ENCODE peak calls at places on chromosomes 7 and 10, in five cellular contexts. One of them, this sample, is unnamed.

GRCh38 chr10:43205681-43206390 is 61.0 kb downstream of the RASGEF1A start:
- DNase-seq in AG09319: no peak
- DNase-seq in cardiac muscle cell: no peak
- DNase-seq in neural crest cell: no peak
- DNase-seq in astrocyte of the cerebellum: no peak
- DNase-seq in this sample: peak; percentile 4

GRCh38 chr7:113873554-113874151 is 45.2 kb downstream of the PPP1R3A start:
- DNase-seq in AG09319: no peak
- DNase-seq in cardiac muscle cell: no peak
- DNase-seq in neural crest cell: no peak
- DNase-seq in astrocyte of the cerebellum: no peak
- DNase-seq in this sample: no peak

GRCh38 chr7:27172388-27172774 is 1.7 kb downstream of the HOXA10 start:
- DNase-seq in AG09319: no peak
- DNase-seq in cardiac muscle cell: no peak
- DNase-seq in neural crest cell: no peak
- DNase-seq in astrocyte of the cerebellum: no peak
- DNase-seq in this sample: no peak

GRCh38 chr7:65980478-65981250 is 1.3 kb downstream of the GUSB start:
- DNase-seq in AG09319: no peak
- DNase-seq in cardiac muscle cell: peak; percentile 11
- DNase-seq in neural crest cell: no peak
- DNase-seq in astrocyte of the cerebellum: no peak
- DNase-seq in this sample: no peak

GRCh38 chr10:123331438-123331837 is 177.2 kb downstream of the BUB3 start:
- DNase-seq in AG09319: no peak
- DNase-seq in cardiac muscle cell: peak; percentile 15
- DNase-seq in neural crest cell: no peak
- DNase-seq in astrocyte of the cerebellum: no peak
- DNase-seq in this sample: no peak

GRCh38 chr7:6128205-6128604 is 97.0 kb downstream of the ANKRD61 start:
- DNase-seq in AG09319: no peak
- DNase-seq in cardiac muscle cell: no peak
- DNase-seq in neural crest cell: no peak
- DNase-seq in astrocyte of the cerebellum: no peak
- DNase-seq in this sample: no peak

GRCh38 chr7:100483101-100483727 is 513 bp upstream of the NYAP1 start:
- DNase-seq in AG09319: no peak
- DNase-seq in cardiac muscle cell: peak; percentile 65
- DNase-seq in neural crest cell: peak; percentile 87
- DNase-seq in astrocyte of the cerebellum: no peak
- DNase-seq in this sample: peak; percentile 80

GRCh38 chr7:15007507-15007906 is 105.0 kb upstream of the DGKB start:
- DNase-seq in AG09319: no peak
- DNase-seq in cardiac muscle cell: peak; percentile 13
- DNase-seq in neural crest cell: no peak
- DNase-seq in astrocyte of the cerebellum: no peak
- DNase-seq in this sample: peak; percentile 18

GRCh38 chr7:47940482-47941001 is 7.7 kb downstream of the PKD1L1 start:
- DNase-seq in AG09319: no peak
- DNase-seq in cardiac muscle cell: peak; percentile 63
- DNase-seq in neural crest cell: no peak
- DNase-seq in astrocyte of the cerebellum: no peak
- DNase-seq in this sample: no peak

GRCh38 chr10:25226775-25227682 is 52.2 kb downstream of the GPR158 start:
- DNase-seq in AG09319: peak; percentile 0
- DNase-seq in cardiac muscle cell: peak; percentile 84
- DNase-seq in neural crest cell: peak; percentile 26
- DNase-seq in astrocyte of the cerebellum: peak; percentile 51
- DNase-seq in this sample: peak; percentile 52

GRCh38 chr10:119602241-119603095 is 5.7 kb upstream of the TIAL1 start:
- DNase-seq in AG09319: no peak
- DNase-seq in cardiac muscle cell: peak; percentile 47
- DNase-seq in neural crest cell: no peak
- DNase-seq in astrocyte of the cerebellum: no peak
- DNase-seq in this sample: peak; percentile 65

GRCh38 chr7:151104411-151105235 is 18.3 kb downstream of the AGAP3 start:
- DNase-seq in AG09319: no peak
- DNase-seq in cardiac muscle cell: peak; percentile 77
- DNase-seq in neural crest cell: no peak
- DNase-seq in astrocyte of the cerebellum: peak; percentile 91
- DNase-seq in this sample: no peak

GRCh38 chr7:127652333-127653248 is 597 bp downstream of the SND1 start:
- DNase-seq in AG09319: no peak
- DNase-seq in cardiac muscle cell: peak; percentile 42
- DNase-seq in neural crest cell: no peak
- DNase-seq in astrocyte of the cerebellum: no peak
- DNase-seq in this sample: no peak

GRCh38 chr7:99623702-99624447 is 7.1 kb downstream of the ZSCAN25 start:
- DNase-seq in AG09319: no peak
- DNase-seq in cardiac muscle cell: no peak
- DNase-seq in neural crest cell: no peak
- DNase-seq in astrocyte of the cerebellum: no peak
- DNase-seq in this sample: no peak

GRCh38 chr10:114925675-114926204 is 12.3 kb upstream of the TRUB1 start:
- DNase-seq in AG09319: no peak
- DNase-seq in cardiac muscle cell: peak; percentile 52
- DNase-seq in neural crest cell: no peak
- DNase-seq in astrocyte of the cerebellum: peak; percentile 32
- DNase-seq in this sample: no peak

GRCh38 chr10:120539076-120539475 is 82.0 kb downstream of the PLPP4 start:
- DNase-seq in AG09319: no peak
- DNase-seq in cardiac muscle cell: no peak
- DNase-seq in neural crest cell: peak; percentile 30
- DNase-seq in astrocyte of the cerebellum: no peak
- DNase-seq in this sample: no peak

GRCh38 chr10:108336836-108337235 is 1172.3 kb upstream of the SORCS1 start:
- DNase-seq in AG09319: no peak
- DNase-seq in cardiac muscle cell: no peak
- DNase-seq in neural crest cell: no peak
- DNase-seq in astrocyte of the cerebellum: no peak
- DNase-seq in this sample: no peak

GRCh38 chr7:27170936-27171635 is 3.0 kb downstream of the HOXA10 start:
- DNase-seq in AG09319: no peak
- DNase-seq in cardiac muscle cell: no peak
- DNase-seq in neural crest cell: no peak
- DNase-seq in astrocyte of the cerebellum: no peak
- DNase-seq in this sample: no peak

GRCh38 chr10:52772623-52773022 is at the start of gene MBL2:
- DNase-seq in AG09319: no peak
- DNase-seq in cardiac muscle cell: no peak
- DNase-seq in neural crest cell: no peak
- DNase-seq in astrocyte of the cerebellum: no peak
- DNase-seq in this sample: no peak

GRCh38 chr10:13087986-13088618 is 11.9 kb upstream of the OPTN start:
- DNase-seq in AG09319: peak; percentile 23
- DNase-seq in cardiac muscle cell: peak; percentile 65
- DNase-seq in neural crest cell: no peak
- DNase-seq in astrocyte of the cerebellum: no peak
- DNase-seq in this sample: no peak

DNA sequence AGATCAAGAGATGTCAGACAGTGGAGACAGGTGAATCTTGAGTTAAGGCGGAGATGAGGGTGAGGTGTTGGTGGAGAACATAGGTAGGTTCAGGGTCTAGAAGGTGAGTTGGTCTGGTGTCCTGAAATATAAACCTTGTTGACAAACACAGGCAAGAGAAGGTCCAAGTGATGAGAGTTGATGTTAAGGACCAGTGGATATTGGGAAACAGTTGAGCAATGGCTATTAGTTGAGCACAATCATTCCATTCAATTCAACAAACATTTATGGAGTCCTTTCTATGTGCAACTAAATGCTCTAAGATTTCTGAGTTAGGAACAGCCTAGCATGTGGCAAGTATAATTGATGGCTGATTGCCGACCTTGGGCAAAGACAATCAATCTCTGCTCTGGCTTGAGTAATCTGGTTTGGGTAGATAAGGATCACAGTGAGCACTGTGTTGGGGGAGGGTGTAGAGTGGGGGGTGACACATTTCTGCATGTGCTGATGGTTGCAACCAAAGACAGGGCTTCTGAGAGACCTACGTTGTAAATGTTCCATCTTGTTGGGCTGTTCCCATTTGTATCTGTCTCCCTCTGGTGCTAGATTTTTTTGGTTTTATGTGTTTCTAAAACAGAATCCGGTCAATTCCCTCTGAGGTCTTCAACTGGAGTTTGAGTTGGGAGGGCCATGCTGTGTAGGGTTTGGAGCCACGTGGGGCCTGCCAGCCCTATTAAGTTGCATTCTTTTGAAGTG is 201.1 kb downstream of the BAMBI start:
- DNase-seq in AG09319: no peak
- DNase-seq in cardiac muscle cell: no peak
- DNase-seq in neural crest cell: no peak
- DNase-seq in astrocyte of the cerebellum: no peak
- DNase-seq in this sample: no peak
- TF ChIP-seq CTCF in AG09319: no peak
- TF ChIP-seq CTCF in cardiac muscle cell: no peak
- TF ChIP-seq CTCF in neural crest cell: no peak
- TF ChIP-seq CTCF in astrocyte of the cerebellum: no peak
- TF ChIP-seq CTCF in this sample: no peak

DNA sequence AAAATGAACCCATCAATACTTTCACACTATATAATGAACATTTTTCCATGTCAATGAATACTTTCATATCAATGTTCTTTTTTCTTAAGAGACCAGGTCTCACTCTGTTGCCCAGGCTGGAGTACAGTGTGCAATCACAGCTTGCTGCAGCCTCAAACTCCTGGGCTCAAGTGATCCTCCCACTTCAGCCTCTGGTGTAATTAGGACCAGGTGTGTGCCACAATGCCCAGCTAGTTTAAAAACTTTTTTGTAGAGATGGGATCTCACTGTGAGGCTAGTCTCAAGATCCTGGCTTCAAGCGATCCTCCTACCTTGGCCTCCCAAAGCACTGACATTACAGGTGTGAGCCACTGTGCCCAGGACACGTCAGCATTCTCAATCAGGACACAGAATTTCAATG is 85.2 kb downstream of the SH3PXD2A start:
- DNase-seq in AG09319: no peak
- DNase-seq in cardiac muscle cell: no peak
- DNase-seq in neural crest cell: no peak
- DNase-seq in astrocyte of the cerebellum: no peak
- DNase-seq in this sample: no peak
- TF ChIP-seq CTCF in AG09319: no peak
- TF ChIP-seq CTCF in cardiac muscle cell: no peak
- TF ChIP-seq CTCF in neural crest cell: no peak
- TF ChIP-seq CTCF in astrocyte of the cerebellum: no peak
- TF ChIP-seq CTCF in this sample: no peak

GRCh38 chr7:44150966-44151678 is 10.0 kb upstream of the MYL7 start:
- DNase-seq in AG09319: no peak
- DNase-seq in cardiac muscle cell: no peak
- DNase-seq in neural crest cell: no peak
- DNase-seq in astrocyte of the cerebellum: no peak
- DNase-seq in this sample: no peak

GRCh38 chr7:44154703-44155102 is 13.6 kb upstream of the MYL7 start:
- DNase-seq in AG09319: no peak
- DNase-seq in cardiac muscle cell: no peak
- DNase-seq in neural crest cell: no peak
- DNase-seq in astrocyte of the cerebellum: no peak
- DNase-seq in this sample: no peak

GRCh38 chr7:44151679-44152355 is 10.7 kb upstream of the MYL7 start:
- DNase-seq in AG09319: no peak
- DNase-seq in cardiac muscle cell: no peak
- DNase-seq in neural crest cell: no peak
- DNase-seq in astrocyte of the cerebellum: no peak
- DNase-seq in this sample: no peak

GRCh38 chr7:44153948-44154335 is 12.8 kb upstream of the MYL7 start:
- DNase-seq in AG09319: no peak
- DNase-seq in cardiac muscle cell: no peak
- DNase-seq in neural crest cell: no peak
- DNase-seq in astrocyte of the cerebellum: no peak
- DNase-seq in this sample: no peak

GRCh38 chr7:44152971-44153947 is 12.1 kb upstream of the MYL7 start:
- DNase-seq in AG09319: no peak
- DNase-seq in cardiac muscle cell: no peak
- DNase-seq in neural crest cell: no peak
- DNase-seq in astrocyte of the cerebellum: no peak
- DNase-seq in this sample: no peak
- TF ChIP-seq CTCF in AG09319: no peak
- TF ChIP-seq CTCF in cardiac muscle cell: no peak
- TF ChIP-seq CTCF in neural crest cell: no peak
- TF ChIP-seq CTCF in astrocyte of the cerebellum: no peak
- TF ChIP-seq CTCF in this sample: no peak

GRCh38 chr7:110090113-110090820 is 1000.7 kb upstream of the LRRN3 start:
- DNase-seq in AG09319: no peak
- DNase-seq in cardiac muscle cell: peak; percentile 11
- DNase-seq in neural crest cell: no peak
- DNase-seq in astrocyte of the cerebellum: peak; percentile 12
- DNase-seq in this sample: peak; percentile 16
- TF ChIP-seq CTCF in AG09319: peak; percentile 14
- TF ChIP-seq CTCF in cardiac muscle cell: peak; percentile 17
- TF ChIP-seq CTCF in neural crest cell: peak; percentile 54
- TF ChIP-seq CTCF in astrocyte of the cerebellum: peak; percentile 56
- TF ChIP-seq CTCF in this sample: no peak

DNA sequence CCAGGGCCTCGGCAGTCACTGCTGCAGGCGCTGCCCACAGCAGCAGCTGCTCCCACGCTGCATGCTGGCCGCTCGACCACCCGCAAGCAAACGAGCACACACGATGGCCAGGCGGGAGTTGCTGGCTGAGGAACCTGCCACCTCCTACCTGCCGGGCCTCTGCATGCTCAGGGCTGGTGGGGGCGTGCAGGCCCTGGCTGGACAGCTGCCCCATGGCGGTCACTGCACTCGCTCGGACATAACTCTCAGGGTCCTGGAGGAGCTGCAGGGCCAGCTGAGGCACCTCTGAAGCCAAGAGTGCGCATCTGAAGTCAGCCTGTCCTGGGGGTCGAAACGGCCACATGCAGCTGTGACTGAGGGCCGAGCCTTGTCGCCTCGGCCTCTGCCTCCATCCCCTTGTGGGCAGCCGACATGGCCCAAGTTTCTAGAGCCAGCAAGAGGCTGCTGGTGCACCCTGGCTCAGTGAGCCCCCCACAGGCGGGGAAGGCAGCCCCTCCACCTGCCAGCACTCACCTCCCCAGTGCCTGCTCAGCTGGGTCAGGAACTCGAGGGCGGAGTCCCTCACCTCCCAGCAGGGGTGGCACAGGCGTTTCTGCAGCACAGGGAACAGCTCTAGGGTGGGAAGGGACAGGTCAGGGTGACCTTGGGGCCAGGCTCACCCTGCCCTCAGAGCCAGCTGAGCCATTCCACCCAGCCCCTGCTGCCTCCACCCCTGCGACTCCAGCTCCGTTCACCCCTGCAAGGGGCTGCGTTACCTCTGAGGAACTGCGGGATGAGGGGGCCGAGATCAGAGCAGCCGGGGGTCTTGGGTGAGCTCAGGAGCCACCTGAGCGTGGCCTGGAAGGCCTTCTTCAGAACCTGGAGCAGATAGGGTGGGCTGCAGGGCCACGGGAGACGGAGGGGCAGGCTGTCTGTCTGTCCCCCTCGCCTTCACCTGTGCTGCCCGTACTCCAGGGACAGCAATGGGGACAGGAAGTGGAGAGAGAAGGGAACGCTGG is 16.0 kb downstream of the BRAT1 start:
- DNase-seq in AG09319: no peak
- DNase-seq in cardiac muscle cell: no peak
- DNase-seq in neural crest cell: no peak
- DNase-seq in astrocyte of the cerebellum: no peak
- DNase-seq in this sample: no peak
- TF ChIP-seq CTCF in AG09319: no peak
- TF ChIP-seq CTCF in cardiac muscle cell: no peak
- TF ChIP-seq CTCF in neural crest cell: no peak
- TF ChIP-seq CTCF in astrocyte of the cerebellum: no peak
- TF ChIP-seq CTCF in this sample: no peak

This sample was measured in endothelial cell.